ENCODE peak calls at places on chromosome 21, in seven cellular contexts. R, E, J, P, H, C and L are unnamed samples.

GRCh38 chr21:45865106-45865835 is 116.3 kb upstream of the COL6A1 start:
- DNase-seq in R (no peak), E (no peak), J (no peak), P (no peak), H (peak), C (no peak), L (no peak)

GRCh38 chr21:23960769-23961168 is 1646.5 kb downstream of the MRPL39 start:
- DNase-seq in R (no peak), E (no peak), J (no peak), P (no peak), H (no peak), C (no peak), L (no peak)

GRCh38 chr21:35751171-35751570 is 309.2 kb downstream of the SETD4 start:
- DNase-seq in R (no peak), E (no peak), J (no peak), P (no peak), H (no peak), C (no peak), L (no peak)

GRCh38 chr21:35043549-35043948 is 5.6 kb downstream of the RUNX1 start:
- DNase-seq in R (no peak), E (no peak), J (no peak), P (no peak), H (no peak), C (no peak), L (no peak)

GRCh38 chr21:36478207-36478701 is 1.7 kb downstream of the CLDN14 start:
- DNase-seq in R (no peak), E (no peak), J (no peak), P (peak), H (peak), C (no peak), L (peak)

GRCh38 chr21:44930543-44930981 is 9.3 kb upstream of the SLX9 start:
- DNase-seq in R (peak), E (peak), J (no peak), P (no peak), H (no peak), C (no peak), L (no peak)

GRCh38 chr21:28325618-28326017 is 667.1 kb downstream of the LTN1 start:
- DNase-seq in R (no peak), E (no peak), J (no peak), P (no peak), H (no peak), C (no peak), L (no peak)

GRCh38 chr21:25790122-25790951 is 55.6 kb downstream of the GABPA start:
- DNase-seq in R (no peak), E (no peak), J (no peak), P (peak), H (no peak), C (no peak), L (no peak)

GRCh38 chr21:29145354-29145782 is 14.9 kb downstream of the MAP3K7CL start:
- DNase-seq in R (no peak), E (peak), J (no peak), P (peak), H (peak), C (no peak), L (peak)

GRCh38 chr21:46413365-46413696 is 45.4 kb upstream of the DIP2A start:
- DNase-seq in R (no peak), E (peak), J (no peak), P (no peak), H (no peak), C (no peak), L (no peak)

GRCh38 chr21:34762761-34763160 is 94.0 kb downstream of the CLIC6 start:
- DNase-seq in R (no peak), E (no peak), J (no peak), P (no peak), H (no peak), C (no peak), L (no peak)

GRCh38 chr21:28334407-28334806 is 658.3 kb downstream of the LTN1 start:
- DNase-seq in R (no peak), E (no peak), J (no peak), P (no peak), H (no peak), C (no peak), L (peak)

GRCh38 chr21:34878940-34879339 is 170.2 kb downstream of the RUNX1 start:
- DNase-seq in R (no peak), E (no peak), J (no peak), P (no peak), H (no peak), C (no peak), L (no peak)

GRCh38 chr21:14236180-14236579 is 20.2 kb downstream of the RBM11 start:
- DNase-seq in R (no peak), E (no peak), J (no peak), P (no peak), H (no peak), C (no peak), L (no peak)

GRCh38 chr21:35705888-35706287 is 354.4 kb downstream of the SETD4 start:
- DNase-seq in R (no peak), E (no peak), J (no peak), P (no peak), H (no peak), C (no peak), L (no peak)

GRCh38 chr21:46115441-46116188 is 17.7 kb downstream of the COL6A2 start:
- DNase-seq in R (peak), E (peak), J (no peak), P (no peak), H (no peak), C (no peak), L (no peak)

GRCh38 chr21:45989355-45990048 is 7.9 kb downstream of the COL6A1 start:
- DNase-seq in R (peak), E (peak), J (no peak), P (no peak), H (no peak), C (peak), L (no peak)

GRCh38 chr21:28636988-28637691 is 355.5 kb downstream of the LTN1 start:
- DNase-seq in R (no peak), E (no peak), J (no peak), P (no peak), H (peak), C (no peak), L (no peak)

GRCh38 chr21:15210235-15210678 is 145.5 kb upstream of the NRIP1 start:
- DNase-seq in R (peak), E (peak), J (peak), P (peak), H (no peak), C (peak), L (no peak)

GRCh38 chr21:15034126-15034848 is 30.5 kb downstream of the NRIP1 start:
- DNase-seq in R (no peak), E (no peak), J (no peak), P (no peak), H (peak), C (no peak), L (no peak)

GRCh38 chr21:36852293-36852692 is 114.2 kb downstream of the HLCS start:
- DNase-seq in R (no peak), E (no peak), J (no peak), P (no peak), H (no peak), C (no peak), L (no peak)

GRCh38 chr21:32562426-32562825 is 22.9 kb downstream of the TCP10L start:
- DNase-seq in R (no peak), E (no peak), J (no peak), P (no peak), H (peak), C (peak), L (no peak)
- TF ChIP-seq CTCF in R (peak), E (peak), J (no peak), P (no peak), H (peak), C (peak), L (peak)

GRCh38 chr21:43772368-43772870 is 3.7 kb downstream of the CSTB start:
- DNase-seq in R (no peak), E (no peak), J (no peak), P (no peak), H (no peak), C (no peak), L (no peak)
- H3K4me3 ChIP-seq in R (no peak), E (no peak), J (no peak), P (no peak), H (no peak), C (no peak), L (no peak)

GRCh38 chr21:39022901-39023693 is 160.2 kb downstream of the PSMG1 start:
- DNase-seq in R (peak), E (peak), J (peak), P (no peak), H (no peak), C (no peak), L (peak)
- TF ChIP-seq CTCF in R (peak), E (peak), J (no peak), P (no peak), H (no peak), C (no peak), L (peak)

DNA sequence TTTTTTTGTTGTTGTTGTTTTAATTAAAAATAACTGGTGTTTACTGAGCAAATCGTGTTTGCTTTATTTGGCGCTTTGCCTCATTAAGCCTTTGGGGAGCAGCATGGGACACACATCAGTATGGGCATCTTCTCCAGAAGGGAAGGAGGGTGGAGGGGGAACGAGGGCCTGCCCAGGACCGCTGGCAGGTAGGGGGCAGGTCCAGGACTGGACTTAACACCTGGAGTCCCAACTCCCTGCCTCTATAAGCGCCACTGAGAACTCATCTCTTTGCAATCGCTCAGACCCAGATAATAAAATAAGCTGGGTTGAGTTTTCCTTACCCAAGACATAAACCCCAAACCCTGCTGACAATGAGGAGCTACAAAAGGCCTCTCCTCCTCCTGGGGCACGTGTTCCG is 15.1 kb downstream of the ABCG1 start:
- DNase-seq in R (no peak), E (peak), J (no peak), P (no peak), H (no peak), C (no peak), L (no peak)
- H3K4me3 ChIP-seq in R (peak), E (peak), J (no peak), P (peak), H (no peak), C (peak), L (no peak)

GRCh38 chr21:22575165-22575584 is 1577.0 kb downstream of the NCAM2 start:
- DNase-seq in R (no peak), E (no peak), J (no peak), P (no peak), H (no peak), C (no peak), L (no peak)
- TF ChIP-seq CTCF in R (peak), E (no peak), J (no peak), P (no peak), H (no peak), C (no peak), L (peak)